ENCODE peak calls at places on chromosomes 7 and 10, in five cellular contexts. L is K562, V is HepG2, F is SK-N-SH, X is GM12878. D is an unnamed sample.

GRCh38 chr7:141674702-141675101 is 27.3 kb downstream of the DENND11 start:
- DNase-seq in L (peak; percentile 52), V (no peak), F (peak; percentile 61), X (no peak), D (no peak)

GRCh38 chr7:151871904-151872303 is 5.0 kb downstream of the PRKAG2 start:
- DNase-seq in L (no peak), V (no peak), F (no peak), X (no peak), D (no peak)

GRCh38 chr7:22731781-22732180 is 4.8 kb downstream of the IL6 start:
- DNase-seq in L (no peak), V (no peak), F (no peak), X (no peak), D (no peak)

GRCh38 chr10:130934333-130935035 is 377.0 kb downstream of the TCERG1L start:
- DNase-seq in L (no peak), V (no peak), F (no peak), X (no peak), D (no peak)

GRCh38 chr10:121024905-121025584 is 173.9 kb downstream of the WDR11 start:
- DNase-seq in L (no peak), V (no peak), F (no peak), X (no peak), D (no peak)

GRCh38 chr7:98836811-98837631 is 32.8 kb downstream of the TMEM130 start:
- DNase-seq in L (peak; percentile 74), V (peak; percentile 21), F (peak; percentile 81), X (no peak), D (no peak)

GRCh38 chr7:88111136-88111748 is 108.6 kb downstream of the SRI start:
- DNase-seq in L (peak; percentile 25), V (peak; percentile 35), F (peak; percentile 36), X (no peak), D (no peak)

GRCh38 chr10:82089327-82089726 is 214.3 kb downstream of the NRG3 start:
- DNase-seq in L (no peak), V (no peak), F (peak; percentile 28), X (no peak), D (no peak)

GRCh38 chr10:124588736-124589451 is 127.3 kb downstream of the LHPP start:
- DNase-seq in L (peak; percentile 77), V (peak; percentile 15), F (no peak), X (no peak), D (no peak)

DNA sequence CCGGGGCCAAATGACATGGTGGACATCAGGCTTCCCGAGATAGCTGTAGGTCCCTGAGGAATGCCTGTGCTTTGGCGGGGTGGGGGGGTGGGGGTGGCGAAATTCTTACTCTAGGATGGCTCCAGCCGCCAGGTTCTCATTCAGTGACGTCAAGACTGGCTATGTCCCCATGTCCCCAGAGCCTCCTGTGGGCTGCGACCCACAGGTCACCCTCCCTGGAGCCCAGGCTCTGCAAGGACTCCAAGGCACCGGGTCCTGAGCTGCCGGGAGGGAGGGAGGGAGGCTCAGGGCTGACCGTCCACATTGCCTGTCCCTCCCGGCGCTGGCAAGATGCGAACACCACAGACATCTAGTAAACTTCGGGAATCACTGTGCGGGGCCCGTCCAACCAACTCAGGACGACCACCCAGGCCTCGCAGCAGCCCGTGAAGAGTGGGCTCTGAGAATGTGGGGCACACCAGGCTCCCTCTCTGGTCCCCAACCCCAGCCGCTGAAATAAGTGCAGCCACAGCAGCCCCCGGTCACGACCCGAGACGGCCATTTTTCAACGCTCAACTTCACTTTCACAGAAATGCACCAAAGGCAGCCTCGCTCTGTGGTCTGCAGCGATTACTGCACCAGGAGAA is 12.6 kb downstream of the GPR146 start:
- DNase-seq in L (no peak), V (no peak), F (no peak), X (no peak), D (no peak)
- TF ChIP-seq GABPA in L (no peak), V (no peak), F (no peak), X (no peak), D (no peak)

DNA sequence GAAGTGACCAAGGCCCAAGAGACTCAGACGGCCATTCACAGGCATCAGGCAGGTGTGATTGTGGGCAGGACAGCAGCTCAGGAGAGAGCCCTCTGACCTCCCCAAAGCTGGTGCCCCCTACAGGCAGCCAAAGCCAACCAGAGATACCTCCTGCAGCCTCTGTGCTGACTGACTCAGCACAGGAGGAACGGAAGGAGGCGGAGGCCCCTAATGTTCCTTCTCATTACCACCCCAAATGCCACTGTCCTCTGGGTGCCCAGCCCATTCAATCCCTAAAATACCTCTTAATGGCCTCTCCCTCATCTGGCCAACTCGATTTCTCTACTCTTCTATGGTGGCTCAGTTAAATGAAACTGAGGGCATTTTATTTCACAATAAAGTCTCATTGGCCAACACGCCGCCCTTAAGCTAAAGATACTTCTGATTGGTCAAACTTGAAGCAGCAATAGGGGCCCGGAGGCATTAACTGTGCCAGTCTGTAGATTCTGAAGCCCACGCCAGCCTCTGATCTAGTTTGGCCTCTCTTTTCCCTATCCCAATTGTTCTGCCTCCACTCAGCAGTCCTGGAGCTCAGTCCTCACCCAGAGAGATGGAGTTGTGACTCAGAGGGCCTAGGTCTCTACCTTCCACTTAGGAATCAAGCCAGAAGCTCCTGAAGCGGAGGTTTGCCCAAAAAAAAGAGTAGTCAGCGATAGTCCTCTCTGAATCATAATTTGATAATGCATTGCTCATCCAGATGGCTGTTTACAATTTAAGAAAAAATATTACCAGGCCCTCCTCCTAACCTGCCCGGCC is 1.2 kb downstream of the CYREN start:
- DNase-seq in L (peak; percentile 81), V (peak; percentile 65), F (peak; percentile 65), X (no peak), D (peak; percentile 77)
- TF ChIP-seq REST in L (no peak), V (no peak), F (no peak), X (no peak), D (no peak)

GRCh38 chr10:73625884-73626753 is 15.2 kb downstream of the MYOZ1 start:
- DNase-seq in L (peak; percentile 98), V (peak; percentile 96), F (peak; percentile 92), X (peak; percentile 98), D (peak; percentile 96)

GRCh38 chr10:73628405-73628804 is 12.9 kb downstream of the MYOZ1 start:
- DNase-seq in L (no peak), V (no peak), F (no peak), X (no peak), D (no peak)

GRCh38 chr10:73625004-73625883 is 16.0 kb downstream of the MYOZ1 start:
- DNase-seq in L (peak; percentile 74), V (no peak), F (peak; percentile 73), X (no peak), D (no peak)

GRCh38 chr10:73629165-73629564 is 12.1 kb downstream of the MYOZ1 start:
- DNase-seq in L (no peak), V (no peak), F (no peak), X (no peak), D (no peak)

GRCh38 chr10:73627300-73627699 is 14.0 kb downstream of the MYOZ1 start:
- DNase-seq in L (no peak), V (no peak), F (no peak), X (no peak), D (no peak)
- TF ChIP-seq GABPA in L (no peak), V (no peak), F (no peak), X (no peak), D (no peak)

GRCh38 chr7:18505870-18506460 is 10.4 kb downstream of the HDAC9 start:
- DNase-seq in L (no peak), V (no peak), F (no peak), X (no peak), D (no peak)

GRCh38 chr7:18509491-18509890 is 13.9 kb downstream of the HDAC9 start:
- DNase-seq in L (no peak), V (no peak), F (no peak), X (no peak), D (no peak)

GRCh38 chr7:18504965-18505364 is 9.4 kb downstream of the HDAC9 start:
- DNase-seq in L (no peak), V (no peak), F (no peak), X (no peak), D (no peak)

GRCh38 chr7:18511351-18511750 is 15.8 kb downstream of the HDAC9 start:
- DNase-seq in L (no peak), V (no peak), F (no peak), X (no peak), D (no peak)

DNA sequence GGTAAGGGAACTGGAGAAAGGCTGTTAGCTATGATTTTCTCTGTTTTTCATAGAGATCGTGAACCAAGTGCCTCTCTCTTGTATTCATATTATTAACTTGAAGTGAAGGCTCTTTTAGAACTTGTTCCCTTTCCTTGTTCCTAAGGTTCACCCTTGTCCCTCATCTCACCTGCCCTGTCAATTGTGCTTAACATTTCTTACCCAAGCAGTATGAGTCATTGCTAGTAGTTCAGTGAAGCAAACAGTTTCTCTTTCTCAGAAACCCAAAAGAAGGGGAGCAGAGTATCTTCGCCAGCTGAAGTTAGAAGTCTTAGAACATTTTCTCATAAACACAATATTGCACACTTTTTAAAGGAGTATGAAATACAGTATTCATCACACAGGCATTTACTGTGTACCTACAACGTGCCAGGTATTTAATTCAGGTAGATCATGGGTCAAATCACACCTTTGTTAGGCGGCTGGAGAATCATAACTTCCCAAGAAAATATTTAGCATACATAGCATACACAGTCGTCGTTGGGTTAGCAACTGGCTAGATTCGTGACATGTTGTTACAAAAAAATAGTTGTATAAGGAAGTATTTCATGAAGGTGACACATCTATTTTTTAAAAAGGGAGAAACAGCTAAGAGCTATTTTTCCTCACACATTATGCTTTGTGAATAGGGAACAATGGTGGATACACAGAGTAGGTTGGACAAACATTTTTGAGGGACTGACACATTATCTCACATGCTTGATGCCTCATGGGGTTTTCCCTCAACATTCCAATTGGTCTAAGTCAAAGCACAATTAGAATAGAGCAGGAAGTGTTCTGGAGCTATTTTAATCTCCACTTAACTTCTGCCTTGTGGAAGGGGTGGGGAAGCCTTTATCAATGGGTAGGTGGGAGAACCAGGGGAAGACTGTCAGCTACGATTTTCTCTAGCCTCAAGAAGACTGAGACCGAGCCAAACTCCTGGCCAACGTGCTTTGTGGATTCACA is 13.2 kb downstream of the HDAC9 start:
- DNase-seq in L (no peak), V (peak; percentile 12), F (no peak), X (no peak), D (no peak)
- TF ChIP-seq REST in L (no peak), V (no peak), F (peak; percentile 24), X (no peak), D (no peak)

GRCh38 chr7:12054830-12055229 is 156.3 kb upstream of the TMEM106B start:
- DNase-seq in L (no peak), V (no peak), F (no peak), X (no peak), D (no peak)

GRCh38 chr7:12053561-12053960 is 157.5 kb upstream of the TMEM106B start:
- DNase-seq in L (no peak), V (no peak), F (no peak), X (no peak), D (no peak)

GRCh38 chr7:12052211-12052610 is 158.9 kb upstream of the TMEM106B start:
- DNase-seq in L (no peak), V (no peak), F (no peak), X (no peak), D (no peak)

GRCh38 chr7:12056977-12057376 is 154.1 kb upstream of the TMEM106B start:
- DNase-seq in L (no peak), V (no peak), F (no peak), X (no peak), D (no peak)

GRCh38 chr7:12056381-12056780 is 154.7 kb upstream of the TMEM106B start:
- DNase-seq in L (no peak), V (no peak), F (no peak), X (no peak), D (no peak)
- TF ChIP-seq GABPA in L (no peak), V (no peak), F (no peak), X (no peak), D (no peak)

DNA sequence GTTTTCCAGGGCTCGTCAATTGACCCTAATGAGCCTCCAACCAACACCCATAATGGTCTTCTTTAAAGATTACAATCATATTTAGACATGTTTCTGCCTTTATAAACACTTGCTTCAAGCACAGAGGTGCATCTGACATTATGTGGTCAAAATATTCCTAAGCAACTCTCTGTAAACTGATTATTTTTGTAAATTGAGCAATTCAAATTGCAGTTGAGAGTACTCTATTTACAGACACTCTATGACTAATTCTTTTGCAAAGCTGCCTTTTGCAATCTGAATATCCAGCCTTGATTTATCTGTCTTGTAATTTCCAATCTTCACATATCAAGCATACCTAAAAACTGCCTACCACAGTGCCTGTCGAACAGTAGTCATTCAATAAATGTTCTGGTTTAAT is 112.0 kb downstream of the PDE1C start:
- DNase-seq in L (no peak), V (no peak), F (no peak), X (no peak), D (peak; percentile 46)
- TF ChIP-seq REST in L (no peak), V (no peak), F (no peak), X (no peak), D (no peak)

D was measured in HL-60.